ENCODE peak calls at places on chromosomes 13 and 19, in four cellular contexts. P is lower leg skin; M is CD8-positive, alpha-beta T cell; I is activated T-cell treated with anti-CD3 and anti-CD28 coated beads, Interleukin-2, amount 50 U/mL, for 24 hours. V is an unnamed sample.

GRCh38 chr13:98484289-98485219 is 92.4 kb downstream of the STK24 start:
- DNase-seq in P (peak; percentile 91), M (peak; percentile 55), I (peak; percentile 67), V (peak; percentile 77)

GRCh38 chr13:100511422-100511821 is 77.2 kb downstream of the GGACT start:
- DNase-seq in P (no peak), M (no peak), I (no peak), V (no peak)

GRCh38 chr19:51129716-51130115 is 5.0 kb downstream of the SIGLEC9 start:
- DNase-seq in P (no peak), M (no peak), I (peak; percentile 25), V (no peak)

GRCh38 chr19:42370667-42371066 is 19.4 kb downstream of the CNFN start:
- DNase-seq in P (no peak), M (no peak), I (no peak), V (no peak)

GRCh38 chr13:103431880-103432279 is 365.7 kb upstream of the SLC10A2 start:
- DNase-seq in P (no peak), M (no peak), I (no peak), V (no peak)

GRCh38 chr13:20702530-20702929 is 969 bp upstream of the IL17D start:
- DNase-seq in P (no peak), M (no peak), I (no peak), V (no peak)

GRCh38 chr13:26168276-26168814 is 53.8 kb downstream of the RNF6 start:
- DNase-seq in P (no peak), M (no peak), I (no peak), V (no peak)

GRCh38 chr19:38209671-38210457 is 14.2 kb downstream of the DPF1 start:
- DNase-seq in P (peak; percentile 76), M (no peak), I (no peak), V (no peak)

GRCh38 chr19:35232912-35233311 is 4.4 kb upstream of the FAM187B start:
- DNase-seq in P (no peak), M (no peak), I (no peak), V (peak; percentile 32)

GRCh38 chr13:73335226-73335625 is 276.4 kb downstream of the KLF5 start:
- DNase-seq in P (no peak), M (no peak), I (no peak), V (no peak)

GRCh38 chr13:54029226-54029625 is 1000.6 kb downstream of the OLFM4 start:
- DNase-seq in P (no peak), M (no peak), I (no peak), V (no peak)

GRCh38 chr13:112930192-112930591 is 38.8 kb upstream of the MCF2L start:
- DNase-seq in P (no peak), M (no peak), I (no peak), V (no peak)

GRCh38 chr19:15264933-15265206 is 32.6 kb upstream of the EPHX3 start:
- DNase-seq in P (no peak), M (no peak), I (no peak), V (no peak)

GRCh38 chr19:1324792-1325567 is 39.3 kb downstream of the EFNA2 start:
- DNase-seq in P (peak; percentile 46), M (peak; percentile 21), I (peak; percentile 54), V (peak; percentile 70)

GRCh38 chr19:14536926-14537692 is 7.7 kb downstream of the TECR start:
- DNase-seq in P (peak; percentile 71), M (no peak), I (peak; percentile 57), V (peak; percentile 68)

GRCh38 chr13:53098455-53098854 is 69.8 kb downstream of the OLFM4 start:
- DNase-seq in P (no peak), M (no peak), I (no peak), V (no peak)

GRCh38 chr13:94713556-94714182 is 1.3 kb upstream of the SOX21 start:
- DNase-seq in P (no peak), M (no peak), I (peak; percentile 32), V (no peak)

GRCh38 chr19:9885077-9885552 is 50.0 kb downstream of the PIN1 start:
- DNase-seq in P (peak; percentile 26), M (no peak), I (no peak), V (no peak)

GRCh38 chr13:98083507-98083906 is 59.4 kb upstream of the FARP1 start:
- DNase-seq in P (no peak), M (no peak), I (no peak), V (no peak)

GRCh38 chr19:39845621-39846175 is 481 bp downstream of the FBL start:
- DNase-seq in P (no peak), M (no peak), I (no peak), V (peak; percentile 63)

GRCh38 chr13:24662195-24663088 is 17.8 kb upstream of the ATP12A start:
- DNase-seq in P (no peak), M (no peak), I (no peak), V (no peak)

GRCh38 chr19:42480335-42481095 is 37.8 kb upstream of the CXCL17 start:
- DNase-seq in P (no peak), M (no peak), I (no peak), V (no peak)

GRCh38 chr13:51033431-51034185 is 77.5 kb downstream of the C13orf42 start:
- DNase-seq in P (no peak), M (no peak), I (no peak), V (no peak)

GRCh38 chr13:34523401-34523800 is 418.7 kb upstream of the NBEA start:
- DNase-seq in P (no peak), M (no peak), I (no peak), V (no peak)

GRCh38 chr13:45370922-45371406 is 30.0 kb upstream of the TPT1 start:
- DNase-seq in P (no peak), M (peak; percentile 60), I (peak; percentile 70), V (peak; percentile 83)

GRCh38 chr19:46288896-46289588 is 7.8 kb upstream of the HIF3A start:
- DNase-seq in P (no peak), M (no peak), I (no peak), V (no peak)

GRCh38 chr13:73702419-73703071 is 431.7 kb downstream of the KLF12 start:
- DNase-seq in P (no peak), M (peak; percentile 51), I (no peak), V (no peak)

GRCh38 chr19:1279782-1280341 is 4.5 kb downstream of the FAM174C start:
- DNase-seq in P (peak; percentile 71), M (peak; percentile 77), I (peak; percentile 86), V (peak; percentile 93)

GRCh38 chr19:45591004-45591637 is 6.5 kb upstream of the OPA3 start:
- DNase-seq in P (no peak), M (peak; percentile 15), I (peak; percentile 61), V (peak; percentile 71)

GRCh38 chr13:41463823-41464602 is 6.7 kb downstream of the RGCC start:
- DNase-seq in P (no peak), M (peak; percentile 37), I (peak; percentile 64), V (peak; percentile 71)

GRCh38 chr19:41064974-41065569 is 23.2 kb upstream of the CYP2A13 start:
- DNase-seq in P (no peak), M (no peak), I (no peak), V (no peak)

GRCh38 chr13:97627566-97627965 is 193.6 kb downstream of the RAP2A start:
- DNase-seq in P (peak; percentile 26), M (no peak), I (no peak), V (no peak)

GRCh38 chr19:8451885-8452284 is 7.1 kb downstream of the HNRNPM start:
- DNase-seq in P (no peak), M (peak; percentile 19), I (no peak), V (no peak)

GRCh38 chr19:415292-415691 is 6.3 kb upstream of the C2CD4C start:
- DNase-seq in P (no peak), M (no peak), I (no peak), V (no peak)

GRCh38 chr13:92172191-92172590 is 773.8 kb downstream of the GPC5 start:
- DNase-seq in P (no peak), M (no peak), I (no peak), V (no peak)

GRCh38 chr13:97211357-97211756 is 10.8 kb upstream of the MBNL2 start:
- DNase-seq in P (no peak), M (no peak), I (no peak), V (no peak)

GRCh38 chr13:110575322-110576069 is 14.0 kb upstream of the RAB20 start:
- DNase-seq in P (no peak), M (no peak), I (no peak), V (no peak)

GRCh38 chr19:10503002-10503789 is at the start of gene KEAP1:
- DNase-seq in P (no peak), M (no peak), I (no peak), V (peak; percentile 80)

V was measured in activated CD8-positive, alpha-beta memory T cell treated with anti-CD3 and anti-CD28 coated beads, Interleukin-2, amount 50 U/mL, for 48 hours.